ENCODE peak calls at places on chromosomes 5 and 9, in six cellular contexts. F is neural crest cell, O is astrocyte, A is GM12864, C is H1, R is left lung. G is an unnamed sample.
A peak's percentile ranks its signal among the peaks of the same experiment; 100 is the strongest.

GRCh38 chr9:99345936-99346335 is 123.9 kb downstream of the SEC61B start:
- DNase-seq in F (no peak), O (peak; percentile 39), A (no peak), C (no peak), R (no peak), G (no peak)

GRCh38 chr5:32810812-32811211 is 99.7 kb downstream of the NPR3 start:
- DNase-seq in F (no peak), O (peak; percentile 86), A (no peak), C (no peak), R (no peak), G (no peak)

GRCh38 chr5:1098986-1099597 is 12.8 kb downstream of the SLC12A7 start:
- DNase-seq in F (no peak), O (no peak), A (no peak), C (no peak), R (no peak), G (no peak)

GRCh38 chr9:126689027-126689825 is 75.5 kb downstream of the LMX1B start:
- DNase-seq in F (no peak), O (no peak), A (no peak), C (no peak), R (peak; percentile 63), G (no peak)

GRCh38 chr5:167814828-167815227 is 476.6 kb upstream of the WWC1 start:
- DNase-seq in F (no peak), O (peak; percentile 100), A (no peak), C (no peak), R (no peak), G (no peak)

GRCh38 chr9:36854751-36855150 is 179.3 kb downstream of the PAX5 start:
- DNase-seq in F (no peak), O (no peak), A (no peak), C (no peak), R (peak; percentile 56), G (no peak)

GRCh38 chr9:126491256-126491879 is 122.4 kb upstream of the LMX1B start:
- DNase-seq in F (peak; percentile 67), O (peak; percentile 24), A (no peak), C (no peak), R (no peak), G (no peak)

GRCh38 chr5:652023-652515 is 39.9 kb downstream of the CEP72 start:
- DNase-seq in F (no peak), O (no peak), A (no peak), C (no peak), R (no peak), G (no peak)

GRCh38 chr5:112210430-112211005 is 208.6 kb downstream of the EPB41L4A start:
- DNase-seq in F (peak; percentile 34), O (peak; percentile 9), A (no peak), C (no peak), R (no peak), G (no peak)

GRCh38 chr9:107733530-107733907 is 243.9 kb upstream of the KLF4 start:
- DNase-seq in F (no peak), O (no peak), A (no peak), C (no peak), R (no peak), G (no peak)

GRCh38 chr9:109538346-109538745 is 40.2 kb upstream of the PTPN3 start:
- DNase-seq in F (no peak), O (no peak), A (no peak), C (no peak), R (no peak), G (no peak)

GRCh38 chr5:107670927-107671741 is at the start of gene EFNA5:
- DNase-seq in F (peak; percentile 35), O (peak; percentile 59), A (no peak), C (no peak), R (peak; percentile 82), G (no peak)

GRCh38 chr9:136902259-136902821 is 16.0 kb downstream of the TRAF2 start:
- DNase-seq in F (no peak), O (peak; percentile 74), A (peak; percentile 69), C (no peak), R (peak; percentile 87), G (peak; percentile 36)

GRCh38 chr5:179554981-179555380 is 4.6 kb downstream of the RUFY1 start:
- DNase-seq in F (no peak), O (no peak), A (no peak), C (no peak), R (no peak), G (no peak)

GRCh38 chr9:89631381-89631780 is 26.6 kb downstream of the GADD45G start:
- DNase-seq in F (no peak), O (no peak), A (no peak), C (no peak), R (no peak), G (no peak)

GRCh38 chr9:81393985-81394811 is 295.1 kb downstream of the TLE1 start:
- DNase-seq in F (no peak), O (no peak), A (no peak), C (no peak), R (no peak), G (no peak)

GRCh38 chr5:40680741-40681350 is 1.1 kb downstream of the PTGER4 start:
- DNase-seq in F (no peak), O (no peak), A (no peak), C (no peak), R (peak; percentile 79), G (no peak)

GRCh38 chr9:127455299-127455992 is 4.1 kb downstream of the LRSAM1 start:
- DNase-seq in F (no peak), O (no peak), A (no peak), C (no peak), R (peak; percentile 81), G (no peak)

GRCh38 chr5:135831439-135832262 is 2.8 kb upstream of the SLC25A48 start:
- DNase-seq in F (no peak), O (no peak), A (no peak), C (no peak), R (no peak), G (no peak)

GRCh38 chr5:131536211-131536826 is 98.7 kb downstream of the RAPGEF6 start:
- DNase-seq in F (no peak), O (peak; percentile 66), A (peak; percentile 47), C (no peak), R (no peak), G (no peak)

GRCh38 chr5:137575847-137576246 is 76.7 kb upstream of the SPOCK1 start:
- DNase-seq in F (no peak), O (peak; percentile 30), A (no peak), C (no peak), R (no peak), G (no peak)

GRCh38 chr5:55172051-55172899 is 702 bp downstream of the CDC20B start:
- DNase-seq in F (peak; percentile 28), O (peak; percentile 56), A (peak; percentile 55), C (no peak), R (no peak), G (no peak)

GRCh38 chr9:123350590-123351310 is 5.2 kb upstream of the CRB2 start:
- DNase-seq in F (no peak), O (no peak), A (no peak), C (no peak), R (no peak), G (no peak)

GRCh38 chr5:178769617-178770290 is 39.3 kb upstream of the ZNF354A start:
- DNase-seq in F (no peak), O (no peak), A (no peak), C (no peak), R (no peak), G (no peak)

GRCh38 chr5:139747583-139748504 is 47.8 kb upstream of the PSD2 start:
- DNase-seq in F (peak; percentile 44), O (peak; percentile 44), A (no peak), C (no peak), R (peak; percentile 81), G (peak; percentile 41)

GRCh38 chr9:130208600-130209347 is 36.6 kb downstream of the NCS1 start:
- DNase-seq in F (no peak), O (no peak), A (no peak), C (no peak), R (no peak), G (no peak)

GRCh38 chr9:33080534-33080933 is 4.1 kb upstream of the SMU1 start:
- DNase-seq in F (no peak), O (no peak), A (no peak), C (no peak), R (no peak), G (no peak)

GRCh38 chr5:136123236-136123768 is 9.3 kb upstream of the SMAD5 start:
- DNase-seq in F (no peak), O (peak; percentile 16), A (no peak), C (no peak), R (no peak), G (no peak)

GRCh38 chr9:4839470-4839912 is 46.7 kb downstream of the RCL1 start:
- DNase-seq in F (no peak), O (no peak), A (no peak), C (no peak), R (no peak), G (no peak)

GRCh38 chr5:143513720-143514119 is 110.2 kb upstream of the NR3C1 start:
- DNase-seq in F (no peak), O (no peak), A (no peak), C (no peak), R (no peak), G (no peak)

GRCh38 chr9:16121168-16121567 is 568.3 kb downstream of the CCDC171 start:
- DNase-seq in F (no peak), O (no peak), A (no peak), C (no peak), R (no peak), G (no peak)
- TF ChIP-seq CTCF in F (no peak), O (no peak), A (no peak), C (no peak), R (no peak), G (no peak)

DNA sequence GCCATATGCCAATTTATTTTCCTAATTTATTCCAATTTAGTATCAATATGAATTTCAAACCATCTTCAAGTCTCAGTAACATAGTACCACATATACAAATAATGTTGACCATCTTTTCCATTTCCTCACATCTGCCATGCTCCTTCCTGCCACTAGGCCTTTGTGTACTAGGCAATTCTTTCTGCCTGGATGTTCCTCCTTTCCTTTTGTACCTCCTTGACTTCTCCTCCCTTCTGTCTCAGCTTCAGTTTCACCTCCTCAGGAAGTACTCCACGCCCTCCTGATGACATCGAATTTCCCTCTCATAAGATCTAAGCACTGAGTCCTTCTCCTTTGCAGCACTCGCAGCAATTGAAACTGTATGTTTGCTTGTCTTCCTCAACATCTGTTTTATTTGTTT is 53.9 kb downstream of the MEF2C start:
- DNase-seq in F (no peak), O (no peak), A (no peak), C (no peak), R (no peak), G (no peak)
- TF ChIP-seq CTCF in F (peak; percentile 50), O (peak; percentile 36), A (peak; percentile 54), C (no peak), R (peak; percentile 35), G (no peak)

DNA sequence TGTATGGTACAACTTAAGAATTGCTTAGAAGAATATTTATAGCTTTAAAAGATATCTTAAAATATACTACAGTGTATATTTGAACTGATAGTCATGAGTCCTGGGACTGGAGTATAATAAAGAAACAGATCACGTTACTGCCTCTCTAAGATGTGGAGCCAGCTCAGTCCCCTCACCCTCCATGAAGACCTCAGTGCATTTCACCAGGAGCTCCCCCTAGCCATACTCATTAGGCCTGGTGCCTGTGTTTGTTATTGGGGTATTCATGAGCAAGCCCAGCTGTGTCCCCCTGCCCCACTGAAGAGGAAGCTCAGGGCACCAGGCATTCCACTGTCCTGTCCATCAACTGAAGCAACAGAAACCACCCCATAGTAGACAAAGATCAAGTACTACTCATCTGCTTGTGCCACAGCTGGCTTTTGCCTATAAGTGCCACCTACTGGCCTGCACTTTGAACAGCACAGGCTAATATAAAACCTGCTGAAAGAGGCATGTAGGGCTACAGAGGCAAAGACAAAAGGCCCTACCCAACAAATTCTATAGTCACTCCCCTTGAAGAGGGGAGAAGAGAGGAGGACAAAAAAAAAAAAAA is 850.2 kb upstream of the NUDT12 start:
- DNase-seq in F (peak; percentile 2), O (peak; percentile 20), A (no peak), C (peak; percentile 13), R (no peak), G (no peak)
- TF ChIP-seq CTCF in F (peak; percentile 62), O (peak; percentile 61), A (peak; percentile 33), C (no peak), R (no peak), G (no peak)

GRCh38 chr5:89246252-89246651 is 363.3 kb upstream of the MEF2C start:
- DNase-seq in F (no peak), O (peak; percentile 51), A (no peak), C (no peak), R (no peak), G (no peak)
- TF ChIP-seq CTCF in F (no peak), O (no peak), A (no peak), C (no peak), R (no peak), G (no peak)